ENCODE peak calls at places on chromosomes 11 and 22, in nine cellular contexts. E is NAMALWA; O is stimulated activated CD4-positive, alpha-beta T cell treated with anti-CD3 and anti-CD28 coated beads, Interleukin-12 subunit alpha, Interleukin-12 subunit beta, amount 100 ng/mL, for 4 hours; G is nephron progenitor cell; N is ecto neural progenitor cell; I is HepG2; J is left ventricle myocardium inferior; W is NCI-H774; L is activated CD4-positive, alpha-beta T cell treated with anti-CD3 and anti-CD28 coated beads, Interleukin-2, amount 10 ng/mL, durations not matched to agents 24 days and 14 days. Z is an unnamed sample.
A peak's percentile ranks its signal among the peaks of the same experiment; 100 is the strongest.

GRCh38 chr11:60930394-60930793 is 6.1 kb downstream of the TMEM132A start:
- DNase-seq in E (no peak), O (no peak), G (no peak), N (no peak), I (no peak), J (no peak), W (no peak), L (no peak), Z (no peak)

GRCh38 chr22:47200273-47201051 is 438.0 kb downstream of the TBC1D22A start:
- DNase-seq in E (no peak), O (no peak), G (no peak), N (peak; percentile 40), I (no peak), J (no peak), W (no peak), L (no peak), Z (no peak)

GRCh38 chr22:49028111-49028510 is 799.6 kb downstream of the BRD1 start:
- DNase-seq in E (no peak), O (no peak), G (no peak), N (no peak), I (no peak), J (no peak), W (no peak), L (no peak), Z (no peak)

GRCh38 chr11:71391352-71391751 is 56.8 kb downstream of the DHCR7 start:
- DNase-seq in E (no peak), O (no peak), G (no peak), N (no peak), I (no peak), J (no peak), W (no peak), L (no peak), Z (no peak)

GRCh38 chr11:86360775-86361395 is 13.8 kb upstream of the CCDC81 start:
- DNase-seq in E (no peak), O (no peak), G (no peak), N (no peak), I (peak; percentile 6), J (no peak), W (no peak), L (no peak), Z (peak; percentile 27)

GRCh38 chr11:27254744-27255446 is 108.1 kb downstream of the CCDC34 start:
- DNase-seq in E (no peak), O (no peak), G (no peak), N (no peak), I (no peak), J (no peak), W (no peak), L (no peak), Z (no peak)

GRCh38 chr11:94869186-94869585 is 101.0 kb downstream of the AMOTL1 start:
- DNase-seq in E (no peak), O (no peak), G (no peak), N (no peak), I (no peak), J (no peak), W (no peak), L (no peak), Z (no peak)

GRCh38 chr11:70597751-70598377 is 199.5 kb downstream of the CTTN start:
- DNase-seq in E (no peak), O (no peak), G (peak; percentile 38), N (peak; percentile 62), I (no peak), J (no peak), W (no peak), L (no peak), Z (no peak)

GRCh38 chr22:31001124-31001770 is 32.2 kb downstream of the TUG1 start:
- DNase-seq in E (no peak), O (no peak), G (no peak), N (no peak), I (peak; percentile 50), J (no peak), W (no peak), L (no peak), Z (no peak)

GRCh38 chr11:108958446-108959123 is 293.7 kb downstream of the DDX10 start:
- DNase-seq in E (no peak), O (no peak), G (no peak), N (no peak), I (no peak), J (no peak), W (no peak), L (no peak), Z (peak; percentile 61)